ENCODE peak calls at places on chromosomes 12 and 14, in ten cellular contexts. One of them, this sample, is unnamed.

GRCh38 chr14:36820111-36820709 is 158.6 kb downstream of the PAX9 start:
- DNase-seq in NCI-H2029 treated with DMSO at 0.1 percent for 48 hours: no peak
- DNase-seq in MCF 10A: peak
- DNase-seq in GM03348: no peak
- DNase-seq in A172: no peak
- DNase-seq in epithelial cell of esophagus: peak
- DNase-seq in NCI-H1092 treated with DMSO at 0.1 percent for 48 hours: no peak
- DNase-seq in activated CD8-positive, alpha-beta memory T cell treated with anti-CD3 and anti-CD28 coated beads, Interleukin-2, amount 50 U/mL, for 4 hours: no peak
- DNase-seq in pancreas: no peak
- DNase-seq in iPS-NIHi11: no peak
- DNase-seq in this sample: no peak

GRCh38 chr14:74190910-74191575 is 48.2 kb upstream of the VSX2 start:
- DNase-seq in NCI-H2029 treated with DMSO at 0.1 percent for 48 hours: peak
- DNase-seq in MCF 10A: no peak
- DNase-seq in GM03348: no peak
- DNase-seq in A172: no peak
- DNase-seq in epithelial cell of esophagus: no peak
- DNase-seq in NCI-H1092 treated with DMSO at 0.1 percent for 48 hours: peak
- DNase-seq in activated CD8-positive, alpha-beta memory T cell treated with anti-CD3 and anti-CD28 coated beads, Interleukin-2, amount 50 U/mL, for 4 hours: no peak
- DNase-seq in pancreas: no peak
- DNase-seq in iPS-NIHi11: no peak
- DNase-seq in this sample: no peak

GRCh38 chr12:89899651-89900050 is 191.0 kb upstream of the ATP2B1 start:
- DNase-seq in NCI-H2029 treated with DMSO at 0.1 percent for 48 hours: no peak
- DNase-seq in MCF 10A: no peak
- DNase-seq in GM03348: no peak
- DNase-seq in A172: no peak
- DNase-seq in epithelial cell of esophagus: no peak
- DNase-seq in NCI-H1092 treated with DMSO at 0.1 percent for 48 hours: no peak
- DNase-seq in activated CD8-positive, alpha-beta memory T cell treated with anti-CD3 and anti-CD28 coated beads, Interleukin-2, amount 50 U/mL, for 4 hours: no peak
- DNase-seq in pancreas: no peak
- DNase-seq in iPS-NIHi11: peak
- DNase-seq in this sample: no peak

GRCh38 chr12:90978117-90978770 is 23.3 kb upstream of the CCER1 start:
- DNase-seq in NCI-H2029 treated with DMSO at 0.1 percent for 48 hours: peak
- DNase-seq in MCF 10A: peak
- DNase-seq in GM03348: peak
- DNase-seq in A172: peak
- DNase-seq in epithelial cell of esophagus: peak
- DNase-seq in NCI-H1092 treated with DMSO at 0.1 percent for 48 hours: peak
- DNase-seq in activated CD8-positive, alpha-beta memory T cell treated with anti-CD3 and anti-CD28 coated beads, Interleukin-2, amount 50 U/mL, for 4 hours: no peak
- DNase-seq in pancreas: no peak
- DNase-seq in iPS-NIHi11: peak
- DNase-seq in this sample: no peak

GRCh38 chr12:57430117-57430930 is 519 bp downstream of the R3HDM2 start:
- DNase-seq in NCI-H2029 treated with DMSO at 0.1 percent for 48 hours: no peak
- DNase-seq in MCF 10A: no peak
- DNase-seq in GM03348: peak
- DNase-seq in A172: peak
- DNase-seq in epithelial cell of esophagus: peak
- DNase-seq in NCI-H1092 treated with DMSO at 0.1 percent for 48 hours: peak
- DNase-seq in activated CD8-positive, alpha-beta memory T cell treated with anti-CD3 and anti-CD28 coated beads, Interleukin-2, amount 50 U/mL, for 4 hours: no peak
- DNase-seq in pancreas: no peak
- DNase-seq in iPS-NIHi11: no peak
- DNase-seq in this sample: no peak

GRCh38 chr12:51818567-51819300 is 29.8 kb downstream of the FIGNL2 start:
- DNase-seq in NCI-H2029 treated with DMSO at 0.1 percent for 48 hours: no peak
- DNase-seq in MCF 10A: peak
- DNase-seq in GM03348: peak
- DNase-seq in A172: peak
- DNase-seq in epithelial cell of esophagus: no peak
- DNase-seq in NCI-H1092 treated with DMSO at 0.1 percent for 48 hours: no peak
- DNase-seq in activated CD8-positive, alpha-beta memory T cell treated with anti-CD3 and anti-CD28 coated beads, Interleukin-2, amount 50 U/mL, for 4 hours: no peak
- DNase-seq in pancreas: no peak
- DNase-seq in iPS-NIHi11: no peak
- DNase-seq in this sample: no peak

GRCh38 chr12:104213952-104214351 is 1.6 kb upstream of the TXNRD1 start:
- DNase-seq in NCI-H2029 treated with DMSO at 0.1 percent for 48 hours: peak
- DNase-seq in MCF 10A: peak
- DNase-seq in GM03348: peak
- DNase-seq in A172: peak
- DNase-seq in epithelial cell of esophagus: no peak
- DNase-seq in NCI-H1092 treated with DMSO at 0.1 percent for 48 hours: no peak
- DNase-seq in activated CD8-positive, alpha-beta memory T cell treated with anti-CD3 and anti-CD28 coated beads, Interleukin-2, amount 50 U/mL, for 4 hours: no peak
- DNase-seq in pancreas: no peak
- DNase-seq in iPS-NIHi11: no peak
- DNase-seq in this sample: no peak

GRCh38 chr12:89225401-89225800 is 126.9 kb downstream of the DUSP6 start:
- DNase-seq in NCI-H2029 treated with DMSO at 0.1 percent for 48 hours: peak
- DNase-seq in MCF 10A: peak
- DNase-seq in GM03348: peak
- DNase-seq in A172: peak
- DNase-seq in epithelial cell of esophagus: peak
- DNase-seq in NCI-H1092 treated with DMSO at 0.1 percent for 48 hours: no peak
- DNase-seq in activated CD8-positive, alpha-beta memory T cell treated with anti-CD3 and anti-CD28 coated beads, Interleukin-2, amount 50 U/mL, for 4 hours: peak
- DNase-seq in pancreas: no peak
- DNase-seq in iPS-NIHi11: peak
- DNase-seq in this sample: no peak

GRCh38 chr14:56555921-56556570 is 23.6 kb upstream of the TMEM260 start:
- DNase-seq in NCI-H2029 treated with DMSO at 0.1 percent for 48 hours: peak
- DNase-seq in MCF 10A: peak
- DNase-seq in GM03348: peak
- DNase-seq in A172: peak
- DNase-seq in epithelial cell of esophagus: peak
- DNase-seq in NCI-H1092 treated with DMSO at 0.1 percent for 48 hours: peak
- DNase-seq in activated CD8-positive, alpha-beta memory T cell treated with anti-CD3 and anti-CD28 coated beads, Interleukin-2, amount 50 U/mL, for 4 hours: no peak
- DNase-seq in pancreas: no peak
- DNase-seq in iPS-NIHi11: peak
- DNase-seq in this sample: no peak

GRCh38 chr14:104396682-104397470 is 182.7 kb upstream of the C14orf180 start:
- DNase-seq in NCI-H2029 treated with DMSO at 0.1 percent for 48 hours: no peak
- DNase-seq in MCF 10A: no peak
- DNase-seq in GM03348: no peak
- DNase-seq in A172: no peak
- DNase-seq in epithelial cell of esophagus: no peak
- DNase-seq in NCI-H1092 treated with DMSO at 0.1 percent for 48 hours: no peak
- DNase-seq in activated CD8-positive, alpha-beta memory T cell treated with anti-CD3 and anti-CD28 coated beads, Interleukin-2, amount 50 U/mL, for 4 hours: no peak
- DNase-seq in pancreas: no peak
- DNase-seq in iPS-NIHi11: no peak
- DNase-seq in this sample: no peak

GRCh38 chr12:49108958-49109404 is 1.7 kb downstream of the LMBR1L start:
- DNase-seq in NCI-H2029 treated with DMSO at 0.1 percent for 48 hours: no peak
- DNase-seq in MCF 10A: peak
- DNase-seq in GM03348: peak
- DNase-seq in A172: no peak
- DNase-seq in epithelial cell of esophagus: no peak
- DNase-seq in NCI-H1092 treated with DMSO at 0.1 percent for 48 hours: no peak
- DNase-seq in activated CD8-positive, alpha-beta memory T cell treated with anti-CD3 and anti-CD28 coated beads, Interleukin-2, amount 50 U/mL, for 4 hours: no peak
- DNase-seq in pancreas: peak
- DNase-seq in iPS-NIHi11: no peak
- DNase-seq in this sample: no peak

GRCh38 chr12:64679487-64679983 is 69.2 kb downstream of the RASSF3 start:
- DNase-seq in NCI-H2029 treated with DMSO at 0.1 percent for 48 hours: peak
- DNase-seq in MCF 10A: peak
- DNase-seq in GM03348: peak
- DNase-seq in A172: peak
- DNase-seq in epithelial cell of esophagus: peak
- DNase-seq in NCI-H1092 treated with DMSO at 0.1 percent for 48 hours: peak
- DNase-seq in activated CD8-positive, alpha-beta memory T cell treated with anti-CD3 and anti-CD28 coated beads, Interleukin-2, amount 50 U/mL, for 4 hours: peak
- DNase-seq in pancreas: no peak
- DNase-seq in iPS-NIHi11: no peak
- DNase-seq in this sample: no peak

GRCh38 chr14:20690848-20691640 is 2.5 kb downstream of the ANG start:
- DNase-seq in NCI-H2029 treated with DMSO at 0.1 percent for 48 hours: peak
- DNase-seq in MCF 10A: peak
- DNase-seq in GM03348: peak
- DNase-seq in A172: peak
- DNase-seq in epithelial cell of esophagus: peak
- DNase-seq in NCI-H1092 treated with DMSO at 0.1 percent for 48 hours: peak
- DNase-seq in activated CD8-positive, alpha-beta memory T cell treated with anti-CD3 and anti-CD28 coated beads, Interleukin-2, amount 50 U/mL, for 4 hours: peak
- DNase-seq in pancreas: peak
- DNase-seq in iPS-NIHi11: peak
- DNase-seq in this sample: peak

GRCh38 chr12:25648460-25648859 is 95.4 kb upstream of the LMNTD1 start:
- DNase-seq in NCI-H2029 treated with DMSO at 0.1 percent for 48 hours: no peak
- DNase-seq in MCF 10A: peak
- DNase-seq in GM03348: peak
- DNase-seq in A172: peak
- DNase-seq in epithelial cell of esophagus: peak
- DNase-seq in NCI-H1092 treated with DMSO at 0.1 percent for 48 hours: no peak
- DNase-seq in activated CD8-positive, alpha-beta memory T cell treated with anti-CD3 and anti-CD28 coated beads, Interleukin-2, amount 50 U/mL, for 4 hours: no peak
- DNase-seq in pancreas: peak
- DNase-seq in iPS-NIHi11: peak
- DNase-seq in this sample: no peak

GRCh38 chr12:86675197-86675596 is 419.0 kb upstream of the MGAT4C start:
- DNase-seq in NCI-H2029 treated with DMSO at 0.1 percent for 48 hours: no peak
- DNase-seq in MCF 10A: no peak
- DNase-seq in GM03348: no peak
- DNase-seq in A172: no peak
- DNase-seq in epithelial cell of esophagus: no peak
- DNase-seq in NCI-H1092 treated with DMSO at 0.1 percent for 48 hours: no peak
- DNase-seq in activated CD8-positive, alpha-beta memory T cell treated with anti-CD3 and anti-CD28 coated beads, Interleukin-2, amount 50 U/mL, for 4 hours: no peak
- DNase-seq in pancreas: no peak
- DNase-seq in iPS-NIHi11: no peak
- DNase-seq in this sample: no peak

GRCh38 chr12:65100140-65100539 is 21.0 kb downstream of the WIF1 start:
- DNase-seq in NCI-H2029 treated with DMSO at 0.1 percent for 48 hours: no peak
- DNase-seq in MCF 10A: peak
- DNase-seq in GM03348: no peak
- DNase-seq in A172: no peak
- DNase-seq in epithelial cell of esophagus: peak
- DNase-seq in NCI-H1092 treated with DMSO at 0.1 percent for 48 hours: no peak
- DNase-seq in activated CD8-positive, alpha-beta memory T cell treated with anti-CD3 and anti-CD28 coated beads, Interleukin-2, amount 50 U/mL, for 4 hours: no peak
- DNase-seq in pancreas: no peak
- DNase-seq in iPS-NIHi11: peak
- DNase-seq in this sample: no peak

GRCh38 chr14:61568572-61569011 is 126.7 kb upstream of the HIF1A start:
- DNase-seq in NCI-H2029 treated with DMSO at 0.1 percent for 48 hours: no peak
- DNase-seq in MCF 10A: peak
- DNase-seq in GM03348: no peak
- DNase-seq in A172: no peak
- DNase-seq in epithelial cell of esophagus: peak
- DNase-seq in NCI-H1092 treated with DMSO at 0.1 percent for 48 hours: peak
- DNase-seq in activated CD8-positive, alpha-beta memory T cell treated with anti-CD3 and anti-CD28 coated beads, Interleukin-2, amount 50 U/mL, for 4 hours: peak
- DNase-seq in pancreas: peak
- DNase-seq in iPS-NIHi11: peak
- DNase-seq in this sample: no peak

GRCh38 chr12:31510034-31510433 is 80.9 kb downstream of the DENND5B start:
- DNase-seq in NCI-H2029 treated with DMSO at 0.1 percent for 48 hours: no peak
- DNase-seq in MCF 10A: no peak
- DNase-seq in GM03348: peak
- DNase-seq in A172: no peak
- DNase-seq in epithelial cell of esophagus: no peak
- DNase-seq in NCI-H1092 treated with DMSO at 0.1 percent for 48 hours: no peak
- DNase-seq in activated CD8-positive, alpha-beta memory T cell treated with anti-CD3 and anti-CD28 coated beads, Interleukin-2, amount 50 U/mL, for 4 hours: no peak
- DNase-seq in pancreas: no peak
- DNase-seq in iPS-NIHi11: no peak
- DNase-seq in this sample: no peak

GRCh38 chr14:104681689-104682074 is 7.7 kb upstream of the INF2 start:
- DNase-seq in NCI-H2029 treated with DMSO at 0.1 percent for 48 hours: no peak
- DNase-seq in MCF 10A: peak
- DNase-seq in GM03348: peak
- DNase-seq in A172: peak
- DNase-seq in epithelial cell of esophagus: peak
- DNase-seq in NCI-H1092 treated with DMSO at 0.1 percent for 48 hours: no peak
- DNase-seq in activated CD8-positive, alpha-beta memory T cell treated with anti-CD3 and anti-CD28 coated beads, Interleukin-2, amount 50 U/mL, for 4 hours: no peak
- DNase-seq in pancreas: peak
- DNase-seq in iPS-NIHi11: peak
- DNase-seq in this sample: peak

GRCh38 chr12:60101715-60102114 is 505.9 kb downstream of the SLC16A7 start:
- DNase-seq in NCI-H2029 treated with DMSO at 0.1 percent for 48 hours: no peak
- DNase-seq in MCF 10A: no peak
- DNase-seq in GM03348: peak
- DNase-seq in A172: peak
- DNase-seq in epithelial cell of esophagus: peak
- DNase-seq in NCI-H1092 treated with DMSO at 0.1 percent for 48 hours: no peak
- DNase-seq in activated CD8-positive, alpha-beta memory T cell treated with anti-CD3 and anti-CD28 coated beads, Interleukin-2, amount 50 U/mL, for 4 hours: no peak
- DNase-seq in pancreas: no peak
- DNase-seq in iPS-NIHi11: no peak
- DNase-seq in this sample: no peak

GRCh38 chr14:54787263-54787662 is 115.4 kb downstream of the GCH1 start:
- DNase-seq in NCI-H2029 treated with DMSO at 0.1 percent for 48 hours: no peak
- DNase-seq in MCF 10A: no peak
- DNase-seq in GM03348: no peak
- DNase-seq in A172: no peak
- DNase-seq in epithelial cell of esophagus: no peak
- DNase-seq in NCI-H1092 treated with DMSO at 0.1 percent for 48 hours: no peak
- DNase-seq in activated CD8-positive, alpha-beta memory T cell treated with anti-CD3 and anti-CD28 coated beads, Interleukin-2, amount 50 U/mL, for 4 hours: no peak
- DNase-seq in pancreas: no peak
- DNase-seq in iPS-NIHi11: peak
- DNase-seq in this sample: no peak

GRCh38 chr12:46921754-46922113 is 95.9 kb upstream of the SLC38A4 start:
- DNase-seq in NCI-H2029 treated with DMSO at 0.1 percent for 48 hours: no peak
- DNase-seq in MCF 10A: peak
- DNase-seq in GM03348: peak
- DNase-seq in A172: no peak
- DNase-seq in epithelial cell of esophagus: peak
- DNase-seq in NCI-H1092 treated with DMSO at 0.1 percent for 48 hours: no peak
- DNase-seq in activated CD8-positive, alpha-beta memory T cell treated with anti-CD3 and anti-CD28 coated beads, Interleukin-2, amount 50 U/mL, for 4 hours: no peak
- DNase-seq in pancreas: no peak
- DNase-seq in iPS-NIHi11: no peak
- DNase-seq in this sample: no peak

GRCh38 chr12:130555628-130556485 is 160.2 kb downstream of the RIMBP2 start:
- DNase-seq in NCI-H2029 treated with DMSO at 0.1 percent for 48 hours: no peak
- DNase-seq in MCF 10A: no peak
- DNase-seq in GM03348: no peak
- DNase-seq in A172: no peak
- DNase-seq in epithelial cell of esophagus: no peak
- DNase-seq in NCI-H1092 treated with DMSO at 0.1 percent for 48 hours: peak
- DNase-seq in activated CD8-positive, alpha-beta memory T cell treated with anti-CD3 and anti-CD28 coated beads, Interleukin-2, amount 50 U/mL, for 4 hours: no peak
- DNase-seq in pancreas: peak
- DNase-seq in iPS-NIHi11: no peak
- DNase-seq in this sample: no peak

GRCh38 chr14:98321838-98322237 is 950.2 kb downstream of the BCL11B start:
- DNase-seq in NCI-H2029 treated with DMSO at 0.1 percent for 48 hours: no peak
- DNase-seq in MCF 10A: no peak
- DNase-seq in GM03348: no peak
- DNase-seq in A172: no peak
- DNase-seq in epithelial cell of esophagus: no peak
- DNase-seq in NCI-H1092 treated with DMSO at 0.1 percent for 48 hours: no peak
- DNase-seq in activated CD8-positive, alpha-beta memory T cell treated with anti-CD3 and anti-CD28 coated beads, Interleukin-2, amount 50 U/mL, for 4 hours: no peak
- DNase-seq in pancreas: no peak
- DNase-seq in iPS-NIHi11: no peak
- DNase-seq in this sample: no peak

GRCh38 chr14:23153891-23154796 is 29.3 kb downstream of the SLC7A8 start:
- DNase-seq in NCI-H2029 treated with DMSO at 0.1 percent for 48 hours: no peak
- DNase-seq in MCF 10A: peak
- DNase-seq in GM03348: peak
- DNase-seq in A172: no peak
- DNase-seq in epithelial cell of esophagus: peak
- DNase-seq in NCI-H1092 treated with DMSO at 0.1 percent for 48 hours: no peak
- DNase-seq in activated CD8-positive, alpha-beta memory T cell treated with anti-CD3 and anti-CD28 coated beads, Interleukin-2, amount 50 U/mL, for 4 hours: no peak
- DNase-seq in pancreas: peak
- DNase-seq in iPS-NIHi11: peak
- DNase-seq in this sample: no peak

GRCh38 chr12:49916129-49916919 is 12.6 kb upstream of the FAIM2 start:
- DNase-seq in NCI-H2029 treated with DMSO at 0.1 percent for 48 hours: no peak
- DNase-seq in MCF 10A: no peak
- DNase-seq in GM03348: no peak
- DNase-seq in A172: no peak
- DNase-seq in epithelial cell of esophagus: no peak
- DNase-seq in NCI-H1092 treated with DMSO at 0.1 percent for 48 hours: no peak
- DNase-seq in activated CD8-positive, alpha-beta memory T cell treated with anti-CD3 and anti-CD28 coated beads, Interleukin-2, amount 50 U/mL, for 4 hours: no peak
- DNase-seq in pancreas: no peak
- DNase-seq in iPS-NIHi11: no peak
- DNase-seq in this sample: no peak

GRCh38 chr14:33948143-33948962 is 2.5 kb downstream of the EGLN3 start:
- DNase-seq in NCI-H2029 treated with DMSO at 0.1 percent for 48 hours: peak
- DNase-seq in MCF 10A: no peak
- DNase-seq in GM03348: no peak
- DNase-seq in A172: no peak
- DNase-seq in epithelial cell of esophagus: no peak
- DNase-seq in NCI-H1092 treated with DMSO at 0.1 percent for 48 hours: peak
- DNase-seq in activated CD8-positive, alpha-beta memory T cell treated with anti-CD3 and anti-CD28 coated beads, Interleukin-2, amount 50 U/mL, for 4 hours: no peak
- DNase-seq in pancreas: no peak
- DNase-seq in iPS-NIHi11: no peak
- DNase-seq in this sample: no peak